ENCODE peak calls at places on chromosomes 11 and 22, in eight cellular contexts. G, K, D, B, T, O, P and N are unnamed samples.

GRCh38 chr22:26847046-26847445 is 189.7 kb downstream of the MIAT start:
- DNase-seq in G (no peak), K (no peak), D (no peak), B (no peak), T (no peak), O (no peak), P (no peak), N (no peak)

GRCh38 chr11:120400564-120401364 is 64.6 kb downstream of the ARHGEF12 start:
- DNase-seq in G (peak; percentile 37), K (peak; percentile 99), D (no peak), B (peak; percentile 93), T (peak; percentile 95), O (no peak), P (no peak), N (no peak)

GRCh38 chr11:119493712-119494111 is 70.7 kb upstream of the THY1 start:
- DNase-seq in G (peak; percentile 83), K (no peak), D (no peak), B (no peak), T (no peak), O (peak; percentile 83), P (no peak), N (no peak)

GRCh38 chr11:11179239-11179638 is 173.8 kb downstream of the CSNK2A3 start:
- DNase-seq in G (peak; percentile 22), K (peak; percentile 77), D (no peak), B (peak; percentile 32), T (no peak), O (no peak), P (peak; percentile 10), N (no peak)

GRCh38 chr11:14445542-14446530 is 53.8 kb downstream of the COPB1 start:
- DNase-seq in G (no peak), K (peak; percentile 61), D (no peak), B (no peak), T (no peak), O (no peak), P (no peak), N (no peak)

GRCh38 chr11:126990716-126991480 is 9.7 kb downstream of the KIRREL3 start:
- DNase-seq in G (no peak), K (peak; percentile 38), D (no peak), B (no peak), T (no peak), O (no peak), P (no peak), N (no peak)

GRCh38 chr22:27474112-27474571 is 327.4 kb downstream of the MN1 start:
- DNase-seq in G (no peak), K (peak; percentile 64), D (no peak), B (no peak), T (no peak), O (no peak), P (no peak), N (no peak)

GRCh38 chr22:27719535-27720227 is 81.9 kb downstream of the MN1 start:
- DNase-seq in G (peak; percentile 78), K (peak; percentile 8), D (no peak), B (no peak), T (peak; percentile 35), O (peak; percentile 72), P (no peak), N (no peak)

GRCh38 chr11:70522613-70523311 is 124.4 kb downstream of the CTTN start:
- DNase-seq in G (no peak), K (no peak), D (no peak), B (no peak), T (no peak), O (peak; percentile 35), P (no peak), N (no peak)

GRCh38 chr22:19981961-19982920 is 34.4 kb downstream of the ARVCF start:
- DNase-seq in G (no peak), K (no peak), D (no peak), B (no peak), T (no peak), O (no peak), P (no peak), N (no peak)